ENCODE peak calls at places on chromosomes 2 and 18, in eight cellular contexts. D, N, X, I, M, Q, S and G are unnamed samples.
A peak's percentile ranks its signal among the peaks of the same experiment; 100 is the strongest.

GRCh38 chr18:36451454-36452251 is 154.1 kb downstream of the FHOD3 start:
- DNase-seq in D (no peak), N (no peak), X (no peak), I (no peak), M (no peak), Q (no peak), S (no peak), G (no peak)

GRCh38 chr2:3585239-3586109 is 9.4 kb upstream of the COLEC11 start:
- DNase-seq in D (peak; percentile 37), N (peak; percentile 76), X (peak; percentile 54), I (no peak), M (no peak), Q (peak; percentile 89), S (peak; percentile 34), G (no peak)

GRCh38 chr2:10373931-10374330 is 71.2 kb downstream of the HPCAL1 start:
- DNase-seq in D (no peak), N (no peak), X (no peak), I (no peak), M (no peak), Q (no peak), S (no peak), G (no peak)

GRCh38 chr18:56128153-56128791 is 510.1 kb downstream of the TXNL1 start:
- DNase-seq in D (no peak), N (no peak), X (no peak), I (no peak), M (no peak), Q (no peak), S (no peak), G (no peak)

GRCh38 chr2:182228741-182229140 is 198.1 kb downstream of the PDE1A start:
- DNase-seq in D (no peak), N (no peak), X (no peak), I (no peak), M (no peak), Q (no peak), S (no peak), G (no peak)

GRCh38 chr2:47654790-47655562 is 128.0 kb upstream of the MSH6 start:
- DNase-seq in D (peak; percentile 58), N (no peak), X (no peak), I (no peak), M (no peak), Q (no peak), S (no peak), G (no peak)

GRCh38 chr2:21916934-21917522 is 793.3 kb downstream of the TDRD15 start:
- DNase-seq in D (no peak), N (no peak), X (no peak), I (no peak), M (no peak), Q (no peak), S (no peak), G (no peak)

GRCh38 chr2:42289222-42289621 is 71.8 kb downstream of the COX7A2L start:
- DNase-seq in D (no peak), N (no peak), X (no peak), I (no peak), M (no peak), Q (no peak), S (no peak), G (no peak)

GRCh38 chr2:104945211-104945610 is 91.3 kb downstream of the POU3F3 start:
- DNase-seq in D (no peak), N (no peak), X (no peak), I (no peak), M (no peak), Q (no peak), S (no peak), G (no peak)

GRCh38 chr2:42905341-42906114 is 113.1 kb upstream of the HAAO start:
- DNase-seq in D (no peak), N (no peak), X (no peak), I (no peak), M (no peak), Q (peak; percentile 49), S (no peak), G (no peak)

GRCh38 chr2:161199885-161200284 is 39.7 kb downstream of the TANK start:
- DNase-seq in D (no peak), N (no peak), X (no peak), I (no peak), M (no peak), Q (no peak), S (no peak), G (no peak)

GRCh38 chr2:188293601-188294482 is 2.2 kb downstream of the GULP1 start:
- DNase-seq in D (peak; percentile 59), N (peak; percentile 68), X (peak; percentile 81), I (no peak), M (no peak), Q (peak; percentile 75), S (peak; percentile 17), G (peak; percentile 31)

GRCh38 chr18:33906046-33906445 is 318.7 kb downstream of the NOL4 start:
- DNase-seq in D (no peak), N (peak; percentile 25), X (no peak), I (no peak), M (no peak), Q (no peak), S (no peak), G (no peak)

GRCh38 chr2:53777134-53777533 is 9.5 kb downstream of the CHAC2 start:
- DNase-seq in D (no peak), N (no peak), X (no peak), I (no peak), M (no peak), Q (no peak), S (no peak), G (no peak)

GRCh38 chr2:60555794-60556161 is 2.3 kb upstream of the BCL11A start:
- DNase-seq in D (no peak), N (no peak), X (no peak), I (no peak), M (no peak), Q (no peak), S (no peak), G (no peak)

GRCh38 chr2:150169230-150169629 is 318.2 kb downstream of the RND3 start:
- DNase-seq in D (no peak), N (peak; percentile 66), X (peak; percentile 62), I (no peak), M (no peak), Q (no peak), S (no peak), G (no peak)

GRCh38 chr18:50142441-50143120 is 52.4 kb downstream of the MYO5B start:
- DNase-seq in D (no peak), N (no peak), X (no peak), I (no peak), M (no peak), Q (no peak), S (no peak), G (no peak)
- H3K27ac ChIP-seq in D (no peak overlapping the region), N (no peak overlapping the region), X (no peak overlapping the region), I (no peak overlapping the region), M (no peak overlapping the region), Q (no peak overlapping the region), S (no peak overlapping the region), G (no peak overlapping the region)

GRCh38 chr2:67388680-67389079 is 8.5 kb upstream of the ETAA1 start:
- DNase-seq in D (no peak), N (no peak), X (no peak), I (no peak), M (no peak), Q (no peak), S (no peak), G (no peak)
- H3K27ac ChIP-seq in D (no peak overlapping the region), N (peak overlapping the region; percentile 28), X (no peak overlapping the region), I (no peak overlapping the region), M (no peak overlapping the region), Q (no peak overlapping the region), S (no peak overlapping the region), G (no peak overlapping the region)

DNA sequence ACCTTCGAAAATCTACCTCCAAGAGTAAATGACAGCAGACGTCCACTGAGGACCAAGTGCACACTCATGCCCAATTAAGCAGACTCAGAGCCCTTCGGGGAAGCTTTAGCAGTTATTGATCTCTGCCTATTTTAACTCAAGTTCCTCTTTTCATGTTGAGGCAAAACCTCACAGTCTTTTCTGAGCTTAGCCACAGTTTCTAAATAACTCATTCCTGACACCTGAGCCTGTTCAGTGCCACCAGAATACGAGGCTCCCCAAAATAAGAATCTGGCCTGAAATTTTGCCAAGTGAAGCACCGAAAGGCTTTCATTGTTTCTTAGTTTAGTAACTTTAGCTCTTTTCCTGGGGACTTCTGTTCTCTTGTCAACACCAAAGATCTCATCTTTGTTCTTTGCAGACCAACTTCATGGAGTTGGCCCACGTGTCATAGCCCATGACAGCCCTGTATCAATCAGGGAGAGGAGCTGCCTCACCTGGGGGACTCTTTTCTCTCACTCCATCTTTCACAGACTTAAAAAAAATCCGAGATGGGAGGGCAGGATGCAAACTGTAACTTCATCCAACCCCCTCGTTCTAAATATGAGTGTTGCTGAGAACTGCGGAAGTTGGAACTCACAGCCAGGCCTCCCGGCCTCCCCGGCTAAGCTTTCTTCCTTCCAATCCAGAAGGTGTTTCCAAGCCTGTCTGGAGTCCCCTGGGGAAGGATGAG is 22.2 kb downstream of the INPP5D start:
- DNase-seq in D (no peak), N (no peak), X (no peak), I (no peak), M (no peak), Q (no peak), S (no peak), G (no peak)
- H3K27ac ChIP-seq in D (no peak overlapping the region), N (no peak overlapping the region), X (peak overlapping the region; percentile 74), I (peak overlapping the region; percentile 71), M (no peak overlapping the region), Q (no peak overlapping the region), S (no peak overlapping the region), G (peak overlapping the region; percentile 85)

GRCh38 chr2:85413592-85414421 is 3.6 kb upstream of the CAPG start:
- DNase-seq in D (no peak), N (no peak), X (peak; percentile 62), I (no peak), M (no peak), Q (peak; percentile 71), S (peak; percentile 89), G (no peak)

GRCh38 chr2:85410584-85411404 is 628 bp upstream of the CAPG start:
- DNase-seq in D (no peak), N (no peak), X (no peak), I (no peak), M (no peak), Q (no peak), S (no peak), G (no peak)

GRCh38 chr2:85411405-85411748 is 1.2 kb upstream of the CAPG start:
- DNase-seq in D (no peak), N (no peak), X (no peak), I (no peak), M (no peak), Q (no peak), S (no peak), G (no peak)

GRCh38 chr2:85418132-85419008 is at the start of gene SH2D6:
- DNase-seq in D (peak; percentile 83), N (peak; percentile 67), X (peak; percentile 85), I (peak; percentile 84), M (peak; percentile 73), Q (peak; percentile 88), S (peak; percentile 91), G (peak; percentile 55)

DNA sequence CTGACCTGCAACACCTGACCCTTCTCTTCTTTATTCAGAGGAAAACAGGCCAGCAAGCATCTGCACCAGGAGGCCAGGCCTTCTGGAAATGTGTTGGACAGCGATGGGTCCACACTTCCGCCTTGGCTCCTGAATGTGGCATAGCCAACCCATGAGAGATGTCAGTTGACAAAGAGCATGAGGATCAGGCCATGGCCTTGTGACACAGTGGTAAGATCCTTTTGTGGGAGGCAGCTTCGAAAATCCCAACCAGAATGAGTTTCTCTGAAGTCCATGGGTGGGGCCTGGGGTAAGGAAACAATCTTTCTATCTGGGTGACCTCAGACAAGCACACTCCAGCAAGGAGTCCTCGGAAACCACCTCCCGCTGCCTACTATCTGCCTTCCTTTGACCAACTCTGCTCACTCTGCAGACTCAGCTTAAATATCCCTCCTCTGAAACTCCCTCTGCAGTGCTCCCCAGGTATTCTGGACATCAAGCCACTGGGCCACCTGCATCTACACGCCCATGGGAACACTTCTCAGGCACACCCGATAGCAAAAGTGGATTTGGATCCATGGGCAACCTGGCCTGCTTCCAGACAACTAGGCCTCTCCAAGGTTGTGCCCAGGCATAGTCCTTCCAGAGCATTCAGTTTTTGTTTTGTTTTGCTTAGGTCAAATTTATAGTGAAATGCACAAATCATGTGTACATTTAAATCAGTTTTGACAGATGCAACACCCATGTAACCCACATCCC is 3.6 kb upstream of the SH2D6 start:
- DNase-seq in D (no peak), N (no peak), X (no peak), I (no peak), M (no peak), Q (no peak), S (peak; percentile 43), G (no peak)
- H3K27ac ChIP-seq in D (no peak overlapping the region), N (no peak overlapping the region), X (no peak overlapping the region), I (no peak overlapping the region), M (no peak overlapping the region), Q (no peak overlapping the region), S (peak overlapping the region; percentile 68), G (no peak overlapping the region)